ENCODE peak calls at places on chromosomes 11 and 22, in five cellular contexts. K is fibroblast of lung, P is thoracic aorta, M is Peyer's patch, T is ascending aorta. H is an unnamed sample.

GRCh38 chr11:877565-877964 is 33.0 kb downstream of the CHID1 start:
- DNase-seq in K (no peak), P (no peak), M (no peak), T (no peak), H (no peak)

GRCh38 chr11:46275964-46276641 is 1.4 kb upstream of the CREB3L1 start:
- DNase-seq in T (no peak), K (no peak), M (no peak), P (no peak), H (no peak)

GRCh38 chr11:64275031-64275800 is 9.2 kb downstream of the BAD start:
- DNase-seq in M (no peak), K (no peak), T (no peak), P (no peak), H (no peak)

GRCh38 chr11:10474551-10474950 is 19.5 kb downstream of the AMPD3 start:
- DNase-seq in T (no peak), K (no peak), P (no peak), M (no peak), H (no peak)

GRCh38 chr22:47209077-47209514 is 446.6 kb downstream of the TBC1D22A start:
- DNase-seq in P (no peak), M (no peak), T (no peak), K (no peak), H (no peak)

GRCh38 chr11:27100534-27100933 is 59.9 kb downstream of the BBOX1 start:
- DNase-seq in P (no peak), T (no peak), K (peak), M (no peak), H (no peak)

GRCh38 chr11:104705475-104706195 is 192.6 kb downstream of the CASP12 start:
- DNase-seq in M (peak), T (peak), K (peak), P (no peak), H (peak)

GRCh38 chr11:44978961-44979331 is 28.3 kb upstream of the TP53I11 start:
- DNase-seq in M (no peak), P (no peak), T (no peak), K (no peak), H (no peak)

GRCh38 chr11:74702383-74703007 is 28.7 kb downstream of the CHRDL2 start:
- DNase-seq in T (peak), P (no peak), M (peak), K (peak), H (peak)

DNA sequence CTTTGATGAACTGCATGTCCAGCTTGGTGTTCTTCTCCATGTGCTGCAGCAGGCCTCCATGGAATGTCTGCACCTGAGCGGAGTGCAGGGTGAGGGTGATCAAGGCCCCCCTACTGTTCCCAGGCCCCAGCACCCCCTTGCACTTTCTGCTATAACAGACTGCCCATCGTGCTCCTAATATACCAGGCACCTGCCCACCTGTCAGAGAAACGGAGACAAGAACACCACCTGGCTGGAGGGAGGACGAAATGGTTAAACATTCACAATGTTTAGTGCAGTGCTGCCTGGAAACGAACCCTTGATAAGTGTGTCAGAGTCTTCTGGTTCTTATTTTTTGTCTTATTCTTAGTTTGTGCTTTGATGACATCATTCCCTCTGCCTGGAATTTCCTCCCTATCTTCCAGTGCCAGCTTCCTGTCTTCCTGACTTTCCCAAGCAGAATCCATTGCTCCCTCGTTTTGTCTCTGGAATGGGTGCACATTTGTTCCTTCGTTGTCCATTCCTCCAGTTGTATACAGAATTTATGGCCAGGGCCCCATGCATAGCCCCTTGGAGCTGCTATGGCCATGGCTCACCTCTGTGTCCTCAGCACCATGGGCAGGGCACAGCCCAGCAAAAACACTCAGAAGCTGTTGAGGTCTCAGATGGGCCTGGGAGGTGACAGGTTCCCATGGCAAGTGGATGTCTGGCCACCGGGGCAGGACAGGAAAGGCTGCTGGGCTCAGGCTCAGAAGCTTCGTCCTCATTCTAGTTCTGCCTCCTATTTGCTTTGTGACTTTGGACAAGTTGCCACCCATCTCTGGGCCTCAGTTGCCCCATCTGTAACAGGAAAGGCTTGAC is 11.9 kb downstream of the BAIAP2L2 start:
- DNase-seq in P (no peak), T (no peak), K (peak), M (no peak), H (no peak)
- H3K4me3 ChIP-seq in P (no peak), T (no peak), K (no peak), M (no peak), H (no peak)

GRCh38 chr22:28344893-28345292 is 334.7 kb downstream of the TTC28 start:
- DNase-seq in P (no peak), M (no peak), K (no peak), T (no peak), H (no peak)
- H3K27ac ChIP-seq in P (no peak), M (peak), K (no peak), T (peak), H (no peak)

GRCh38 chr22:21868651-21869050 is 1.2 kb upstream of the MAPK1 start:
- DNase-seq in T (no peak), P (no peak), K (no peak), M (no peak), H (no peak)
- H3K4me3 ChIP-seq in T (peak), P (peak), K (no peak), M (peak), H (no peak)

DNA sequence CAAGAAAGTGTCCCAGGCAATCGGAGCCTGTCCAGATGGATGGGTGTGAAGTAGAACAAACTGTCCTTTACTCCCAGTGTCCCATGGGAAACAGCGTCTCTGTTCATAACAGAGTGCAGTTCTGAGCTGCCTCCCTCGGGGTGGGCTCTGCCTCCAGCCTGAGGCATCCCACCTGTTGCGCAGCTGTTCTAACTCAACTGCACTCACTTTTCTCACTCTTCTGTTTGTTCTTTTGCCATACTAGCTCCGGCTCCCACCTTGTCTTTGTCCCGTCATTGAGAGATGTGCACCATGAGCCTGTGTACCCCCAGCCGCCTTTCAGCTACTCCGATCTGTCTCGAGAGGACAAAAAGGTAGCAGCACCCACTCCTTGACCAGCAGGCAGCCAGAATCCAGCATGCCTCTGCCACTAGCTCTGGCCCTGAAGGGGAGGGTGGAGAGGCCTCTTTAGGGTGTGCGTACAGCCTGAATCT is 20.7 kb upstream of the CDC42EP2 start:
- DNase-seq in P (no peak), T (no peak), K (no peak), M (no peak), H (peak)
- H3K27ac ChIP-seq in P (no peak), T (no peak), K (peak), M (peak), H (peak)

H was measured in gastrocnemius medialis.